ENCODE peak calls at places on chromosomes 1 and 21, in nine cellular contexts. K is left lung; U is astrocyte of the spinal cord; B is NCI-H82; Z is naive thymus-derived CD4-positive, alpha-beta T cell; M is Calu3; O is glutamatergic neuron; I is HT-29; L is retina. D is an unnamed sample.

GRCh38 chr1:17281775-17282181 is 26.2 kb upstream of the PADI4 start:
- DNase-seq in K (no peak), U (no peak), B (no peak), Z (no peak), M (no peak), O (no peak), I (no peak), L (no peak), D (no peak)

GRCh38 chr21:36551731-36552457 is 72.0 kb upstream of the CLDN14 start:
- DNase-seq in K (no peak), U (peak; percentile 31), B (no peak), Z (no peak), M (no peak), O (no peak), I (no peak), L (no peak), D (no peak)

GRCh38 chr1:213939888-213940287 is 47.9 kb upstream of the PROX1 start:
- DNase-seq in K (no peak), U (no peak), B (peak; percentile 83), Z (no peak), M (no peak), O (peak; percentile 42), I (no peak), L (no peak), D (no peak)

GRCh38 chr1:150554086-150554452 is 4.9 kb downstream of the ADAMTSL4 start:
- DNase-seq in K (no peak), U (no peak), B (no peak), Z (no peak), M (no peak), O (no peak), I (no peak), L (no peak), D (no peak)

GRCh38 chr1:209584186-209584776 is 767 bp downstream of the CAMK1G start:
- DNase-seq in K (no peak), U (no peak), B (peak; percentile 56), Z (no peak), M (no peak), O (no peak), I (no peak), L (peak; percentile 60), D (no peak)

GRCh38 chr21:31731112-31731801 is 661 bp downstream of the SCAF4 start:
- DNase-seq in K (peak; percentile 58), U (no peak), B (peak; percentile 83), Z (peak; percentile 51), M (peak; percentile 8), O (peak; percentile 71), I (peak; percentile 39), L (no peak), D (peak; percentile 36)

GRCh38 chr1:36542962-36543515 is 60.3 kb upstream of the CSF3R start:
- DNase-seq in K (no peak), U (no peak), B (peak; percentile 76), Z (no peak), M (peak; percentile 10), O (no peak), I (peak; percentile 9), L (no peak), D (no peak)

GRCh38 chr1:206930210-206930798 is 8.6 kb upstream of the FCMR start:
- DNase-seq in K (no peak), U (no peak), B (no peak), Z (no peak), M (no peak), O (no peak), I (no peak), L (no peak), D (no peak)

GRCh38 chr1:210299501-210299900 is 29.2 kb upstream of the HHAT start:
- DNase-seq in K (no peak), U (no peak), B (no peak), Z (no peak), M (no peak), O (no peak), I (no peak), L (no peak), D (no peak)

GRCh38 chr21:31173881-31174555 is 135.7 kb upstream of the KRTAP19-8 start:
- DNase-seq in K (peak; percentile 37), U (no peak), B (peak; percentile 21), Z (no peak), M (no peak), O (peak; percentile 55), I (no peak), L (no peak), D (no peak)

GRCh38 chr1:21117159-21117953 is 59.3 kb downstream of the EIF4G3 start:
- DNase-seq in K (no peak), U (no peak), B (no peak), Z (no peak), M (no peak), O (no peak), I (no peak), L (peak; percentile 43), D (no peak)

D was measured in activated T-helper 1 cell treated with Interleukin-2 at 50 U/mL for 16 hours.